ENCODE peak calls at places on chromosomes 2 and 18, in seven cellular contexts. One of them, this sample, is unnamed.

GRCh38 chr2:134207589-134208209 is 46.2 kb upstream of the MGAT5 start:
- DNase-seq in pancreas: peak; percentile 65
- DNase-seq in GM12865: peak; percentile 72
- DNase-seq in ovary: no peak
- DNase-seq in left ventricle myocardium inferior: peak; percentile 45
- DNase-seq in A549: peak; percentile 69
- DNase-seq in CD8-positive, alpha-beta T cell: peak; percentile 71
- DNase-seq in this sample: peak; percentile 77

GRCh38 chr2:118112771-118113334 is 24.6 kb downstream of the INSIG2 start:
- DNase-seq in pancreas: no peak
- DNase-seq in GM12865: no peak
- DNase-seq in ovary: no peak
- DNase-seq in left ventricle myocardium inferior: no peak
- DNase-seq in A549: peak; percentile 71
- DNase-seq in CD8-positive, alpha-beta T cell: no peak
- DNase-seq in this sample: no peak

GRCh38 chr2:30336978-30337841 is 105.9 kb downstream of the LBH start:
- DNase-seq in pancreas: no peak
- DNase-seq in GM12865: peak; percentile 96
- DNase-seq in ovary: no peak
- DNase-seq in left ventricle myocardium inferior: no peak
- DNase-seq in A549: no peak
- DNase-seq in CD8-positive, alpha-beta T cell: peak; percentile 35
- DNase-seq in this sample: no peak

GRCh38 chr18:74609535-74609934 is 11.9 kb downstream of the ZNF407 start:
- DNase-seq in pancreas: no peak
- DNase-seq in GM12865: no peak
- DNase-seq in ovary: no peak
- DNase-seq in left ventricle myocardium inferior: no peak
- DNase-seq in A549: no peak
- DNase-seq in CD8-positive, alpha-beta T cell: no peak
- DNase-seq in this sample: no peak

GRCh38 chr2:80147690-80148089 is 156.9 kb downstream of the LRRTM1 start:
- DNase-seq in pancreas: no peak
- DNase-seq in GM12865: no peak
- DNase-seq in ovary: no peak
- DNase-seq in left ventricle myocardium inferior: no peak
- DNase-seq in A549: no peak
- DNase-seq in CD8-positive, alpha-beta T cell: no peak
- DNase-seq in this sample: no peak

GRCh38 chr2:224372624-224373023 is 29.3 kb downstream of the FAM124B start:
- DNase-seq in pancreas: no peak
- DNase-seq in GM12865: no peak
- DNase-seq in ovary: no peak
- DNase-seq in left ventricle myocardium inferior: no peak
- DNase-seq in A549: no peak
- DNase-seq in CD8-positive, alpha-beta T cell: no peak
- DNase-seq in this sample: no peak

GRCh38 chr2:42214669-42215068 is 45.5 kb downstream of the EML4 start:
- DNase-seq in pancreas: no peak
- DNase-seq in GM12865: no peak
- DNase-seq in ovary: no peak
- DNase-seq in left ventricle myocardium inferior: no peak
- DNase-seq in A549: no peak
- DNase-seq in CD8-positive, alpha-beta T cell: no peak
- DNase-seq in this sample: no peak

GRCh38 chr18:10528439-10528838 is 2.6 kb downstream of the NAPG start:
- DNase-seq in pancreas: no peak
- DNase-seq in GM12865: no peak
- DNase-seq in ovary: no peak
- DNase-seq in left ventricle myocardium inferior: no peak
- DNase-seq in A549: no peak
- DNase-seq in CD8-positive, alpha-beta T cell: no peak
- DNase-seq in this sample: no peak

GRCh38 chr2:175557810-175558377 is 376.4 kb upstream of the ATP5MC3 start:
- DNase-seq in pancreas: no peak
- DNase-seq in GM12865: no peak
- DNase-seq in ovary: no peak
- DNase-seq in left ventricle myocardium inferior: no peak
- DNase-seq in A549: no peak
- DNase-seq in CD8-positive, alpha-beta T cell: no peak
- DNase-seq in this sample: no peak

GRCh38 chr18:70154591-70155194 is 50.8 kb downstream of the RTTN start:
- DNase-seq in pancreas: no peak
- DNase-seq in GM12865: no peak
- DNase-seq in ovary: no peak
- DNase-seq in left ventricle myocardium inferior: no peak
- DNase-seq in A549: no peak
- DNase-seq in CD8-positive, alpha-beta T cell: no peak
- DNase-seq in this sample: no peak

GRCh38 chr2:231571810-231572209 is 20.9 kb upstream of the TEX44 start:
- DNase-seq in pancreas: no peak
- DNase-seq in GM12865: no peak
- DNase-seq in ovary: no peak
- DNase-seq in left ventricle myocardium inferior: no peak
- DNase-seq in A549: no peak
- DNase-seq in CD8-positive, alpha-beta T cell: no peak
- DNase-seq in this sample: no peak

GRCh38 chr2:99857867-99858444 is 284.4 kb downstream of the AFF3 start:
- DNase-seq in pancreas: no peak
- DNase-seq in GM12865: no peak
- DNase-seq in ovary: no peak
- DNase-seq in left ventricle myocardium inferior: no peak
- DNase-seq in A549: no peak
- DNase-seq in CD8-positive, alpha-beta T cell: no peak
- DNase-seq in this sample: no peak

GRCh38 chr18:7618821-7619410 is 51.8 kb downstream of the PTPRM start:
- DNase-seq in pancreas: no peak
- DNase-seq in GM12865: no peak
- DNase-seq in ovary: no peak
- DNase-seq in left ventricle myocardium inferior: no peak
- DNase-seq in A549: no peak
- DNase-seq in CD8-positive, alpha-beta T cell: no peak
- DNase-seq in this sample: no peak

GRCh38 chr2:162000466-162000865 is 73.5 kb downstream of the DPP4 start:
- DNase-seq in pancreas: no peak
- DNase-seq in GM12865: no peak
- DNase-seq in ovary: no peak
- DNase-seq in left ventricle myocardium inferior: no peak
- DNase-seq in A549: no peak
- DNase-seq in CD8-positive, alpha-beta T cell: no peak
- DNase-seq in this sample: no peak

GRCh38 chr2:112658820-112659667 is 13.3 kb downstream of the SLC20A1 start:
- DNase-seq in pancreas: no peak
- DNase-seq in GM12865: no peak
- DNase-seq in ovary: no peak
- DNase-seq in left ventricle myocardium inferior: no peak
- DNase-seq in A549: peak; percentile 41
- DNase-seq in CD8-positive, alpha-beta T cell: no peak
- DNase-seq in this sample: no peak

GRCh38 chr2:175180701-175181103 is 808 bp downstream of the ATP5MC3 start:
- DNase-seq in pancreas: peak; percentile 24
- DNase-seq in GM12865: peak; percentile 71
- DNase-seq in ovary: peak; percentile 52
- DNase-seq in left ventricle myocardium inferior: peak; percentile 35
- DNase-seq in A549: peak; percentile 40
- DNase-seq in CD8-positive, alpha-beta T cell: peak; percentile 48
- DNase-seq in this sample: peak; percentile 53

GRCh38 chr2:208129804-208130712 is at the start of gene CRYGC:
- DNase-seq in pancreas: no peak
- DNase-seq in GM12865: no peak
- DNase-seq in ovary: no peak
- DNase-seq in left ventricle myocardium inferior: no peak
- DNase-seq in A549: no peak
- DNase-seq in CD8-positive, alpha-beta T cell: no peak
- DNase-seq in this sample: no peak

GRCh38 chr2:234491897-234492296 is 5.0 kb downstream of the ARL4C start:
- DNase-seq in pancreas: no peak
- DNase-seq in GM12865: no peak
- DNase-seq in ovary: no peak
- DNase-seq in left ventricle myocardium inferior: no peak
- DNase-seq in A549: no peak
- DNase-seq in CD8-positive, alpha-beta T cell: no peak
- DNase-seq in this sample: no peak

GRCh38 chr2:162245737-162246136 is 2.5 kb upstream of the FAP start:
- DNase-seq in pancreas: no peak
- DNase-seq in GM12865: no peak
- DNase-seq in ovary: no peak
- DNase-seq in left ventricle myocardium inferior: no peak
- DNase-seq in A549: no peak
- DNase-seq in CD8-positive, alpha-beta T cell: no peak
- DNase-seq in this sample: no peak

GRCh38 chr2:190996338-190996946 is 17.5 kb downstream of the STAT1 start:
- DNase-seq in pancreas: no peak
- DNase-seq in GM12865: peak; percentile 47
- DNase-seq in ovary: no peak
- DNase-seq in left ventricle myocardium inferior: peak; percentile 18
- DNase-seq in A549: peak; percentile 54
- DNase-seq in CD8-positive, alpha-beta T cell: peak; percentile 46
- DNase-seq in this sample: peak; percentile 27

GRCh38 chr2:68889500-68889899 is 18.3 kb upstream of the BMP10 start:
- DNase-seq in pancreas: no peak
- DNase-seq in GM12865: no peak
- DNase-seq in ovary: no peak
- DNase-seq in left ventricle myocardium inferior: no peak
- DNase-seq in A549: no peak
- DNase-seq in CD8-positive, alpha-beta T cell: no peak
- DNase-seq in this sample: no peak

GRCh38 chr2:20992201-20992711 is 51.6 kb downstream of the APOB start:
- DNase-seq in pancreas: no peak
- DNase-seq in GM12865: no peak
- DNase-seq in ovary: no peak
- DNase-seq in left ventricle myocardium inferior: no peak
- DNase-seq in A549: peak; percentile 12
- DNase-seq in CD8-positive, alpha-beta T cell: no peak
- DNase-seq in this sample: peak; percentile 37

GRCh38 chr2:196639180-196640030 is at the start of gene CCDC150:
- DNase-seq in pancreas: peak; percentile 94
- DNase-seq in GM12865: peak; percentile 95
- DNase-seq in ovary: peak; percentile 94
- DNase-seq in left ventricle myocardium inferior: peak; percentile 93
- DNase-seq in A549: peak; percentile 93
- DNase-seq in CD8-positive, alpha-beta T cell: peak; percentile 92
- DNase-seq in this sample: peak; percentile 97
- TF ChIP-seq CTCF in pancreas: no peak
- TF ChIP-seq CTCF in GM12865: no peak
- TF ChIP-seq CTCF in ovary: no peak
- TF ChIP-seq CTCF in left ventricle myocardium inferior: peak; percentile 41
- TF ChIP-seq CTCF in A549: peak; percentile 25
- TF ChIP-seq CTCF in CD8-positive, alpha-beta T cell: no peak
- TF ChIP-seq CTCF in this sample: no peak

GRCh38 chr2:122239440-122239839 is 484.0 kb downstream of the TSN start:
- DNase-seq in pancreas: no peak
- DNase-seq in GM12865: no peak
- DNase-seq in ovary: no peak
- DNase-seq in left ventricle myocardium inferior: no peak
- DNase-seq in A549: no peak
- DNase-seq in CD8-positive, alpha-beta T cell: no peak
- DNase-seq in this sample: no peak
- TF ChIP-seq CTCF in pancreas: no peak
- TF ChIP-seq CTCF in GM12865: no peak
- TF ChIP-seq CTCF in ovary: no peak
- TF ChIP-seq CTCF in left ventricle myocardium inferior: no peak
- TF ChIP-seq CTCF in A549: no peak
- TF ChIP-seq CTCF in CD8-positive, alpha-beta T cell: no peak
- TF ChIP-seq CTCF in this sample: no peak

GRCh38 chr2:128170776-128171175 is 79.8 kb downstream of the UGGT1 start:
- DNase-seq in pancreas: no peak
- DNase-seq in GM12865: no peak
- DNase-seq in ovary: no peak
- DNase-seq in left ventricle myocardium inferior: no peak
- DNase-seq in A549: no peak
- DNase-seq in CD8-positive, alpha-beta T cell: no peak
- DNase-seq in this sample: no peak

GRCh38 chr2:128169933-128170709 is 79.1 kb downstream of the UGGT1 start:
- DNase-seq in pancreas: no peak
- DNase-seq in GM12865: no peak
- DNase-seq in ovary: no peak
- DNase-seq in left ventricle myocardium inferior: no peak
- DNase-seq in A549: no peak
- DNase-seq in CD8-positive, alpha-beta T cell: no peak
- DNase-seq in this sample: no peak

GRCh38 chr2:128169094-128169493 is 78.1 kb downstream of the UGGT1 start:
- DNase-seq in pancreas: no peak
- DNase-seq in GM12865: no peak
- DNase-seq in ovary: no peak
- DNase-seq in left ventricle myocardium inferior: no peak
- DNase-seq in A549: no peak
- DNase-seq in CD8-positive, alpha-beta T cell: no peak
- DNase-seq in this sample: no peak

GRCh38 chr2:128169497-128169896 is 78.5 kb downstream of the UGGT1 start:
- DNase-seq in pancreas: no peak
- DNase-seq in GM12865: no peak
- DNase-seq in ovary: no peak
- DNase-seq in left ventricle myocardium inferior: no peak
- DNase-seq in A549: no peak
- DNase-seq in CD8-positive, alpha-beta T cell: no peak
- DNase-seq in this sample: no peak

GRCh38 chr2:128172191-128172590 is 81.2 kb downstream of the UGGT1 start:
- DNase-seq in pancreas: no peak
- DNase-seq in GM12865: no peak
- DNase-seq in ovary: no peak
- DNase-seq in left ventricle myocardium inferior: no peak
- DNase-seq in A549: peak; percentile 35
- DNase-seq in CD8-positive, alpha-beta T cell: no peak
- DNase-seq in this sample: no peak
- TF ChIP-seq CTCF in pancreas: no peak
- TF ChIP-seq CTCF in GM12865: no peak
- TF ChIP-seq CTCF in ovary: no peak
- TF ChIP-seq CTCF in left ventricle myocardium inferior: peak; percentile 48
- TF ChIP-seq CTCF in A549: no peak
- TF ChIP-seq CTCF in CD8-positive, alpha-beta T cell: no peak
- TF ChIP-seq CTCF in this sample: no peak

GRCh38 chr2:32043561-32043960 is 4.0 kb upstream of the DPY30 start:
- DNase-seq in pancreas: no peak
- DNase-seq in GM12865: no peak
- DNase-seq in ovary: no peak
- DNase-seq in left ventricle myocardium inferior: no peak
- DNase-seq in A549: no peak
- DNase-seq in CD8-positive, alpha-beta T cell: no peak
- DNase-seq in this sample: no peak

DNA sequence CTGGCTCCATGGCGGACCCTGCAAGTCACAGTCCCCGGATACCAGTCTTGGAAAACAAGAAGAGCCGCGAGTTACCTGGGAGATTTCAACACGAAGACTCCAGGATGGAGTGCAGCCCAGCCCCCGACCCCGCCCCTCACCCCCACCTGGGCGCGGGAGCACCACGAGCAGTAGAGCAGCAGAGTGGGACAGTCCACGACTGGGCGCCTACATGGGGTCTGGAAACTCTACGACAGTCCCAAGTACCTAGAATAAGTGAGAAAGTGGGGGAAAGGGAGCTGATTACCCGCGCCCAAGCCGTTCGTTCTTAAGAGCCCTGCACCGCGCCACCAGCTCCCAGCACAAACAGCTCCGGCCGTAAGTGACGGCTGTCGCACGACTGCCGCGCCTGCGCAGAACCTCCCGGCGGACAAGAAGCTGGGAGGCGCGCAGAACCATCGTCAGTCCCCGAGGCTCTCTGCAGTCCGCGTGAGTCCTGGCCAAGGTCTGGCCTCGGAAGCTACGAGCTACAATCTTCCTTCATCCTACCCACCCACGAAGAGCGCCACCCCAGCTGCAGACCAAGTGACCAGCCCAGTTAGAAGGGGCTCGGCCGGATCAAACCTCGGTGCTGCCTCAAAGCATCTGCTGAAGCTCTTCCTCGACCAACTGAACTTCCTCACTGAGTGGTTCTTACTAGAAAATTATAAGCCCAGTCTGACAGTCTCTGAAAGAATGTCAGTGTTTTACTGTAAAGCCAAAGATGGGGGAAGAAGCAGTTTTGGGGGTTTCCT is at the start of gene DPY30:
- DNase-seq in pancreas: peak; percentile 90
- DNase-seq in GM12865: peak; percentile 97
- DNase-seq in ovary: peak; percentile 94
- DNase-seq in left ventricle myocardium inferior: peak; percentile 92
- DNase-seq in A549: peak; percentile 97
- DNase-seq in CD8-positive, alpha-beta T cell: peak; percentile 88
- DNase-seq in this sample: peak; percentile 95
- TF ChIP-seq CTCF in pancreas: no peak
- TF ChIP-seq CTCF in GM12865: peak; percentile 1
- TF ChIP-seq CTCF in ovary: no peak
- TF ChIP-seq CTCF in left ventricle myocardium inferior: no peak
- TF ChIP-seq CTCF in A549: no peak
- TF ChIP-seq CTCF in CD8-positive, alpha-beta T cell: no peak
- TF ChIP-seq CTCF in this sample: no peak